ENCODE peak calls at places on chromosomes 16 and 17, in five cellular contexts. Z is NCI-H1436, C is astrocyte of the spinal cord, F is RPMI8226, R is EH. T is an unnamed sample.

GRCh38 chr17:80836658-80836965 is 155.0 kb upstream of the CHMP6 start:
- DNase-seq in Z (no peak), C (no peak), F (no peak), R (no peak), T (no peak)

GRCh38 chr17:3894927-3895343 is 2.1 kb upstream of the CAMKK1 start:
- DNase-seq in Z (no peak), C (no peak), F (no peak), R (peak; percentile 43), T (no peak)

GRCh38 chr17:75693500-75694481 is 26.7 kb downstream of the SAP30BP start:
- DNase-seq in Z (no peak), C (peak; percentile 94), F (no peak), R (peak; percentile 100), T (no peak)

GRCh38 chr16:2470603-2471015 is 488 bp upstream of the NTN3 start:
- DNase-seq in Z (peak; percentile 42), C (no peak), F (peak; percentile 50), R (no peak), T (no peak)

GRCh38 chr16:30096862-30097563 is 1.0 kb upstream of the YPEL3 start:
- DNase-seq in Z (no peak), C (no peak), F (peak; percentile 25), R (no peak), T (no peak)

GRCh38 chr17:29054835-29055234 is 11.9 kb downstream of the PIPOX start:
- DNase-seq in Z (no peak), C (no peak), F (no peak), R (no peak), T (no peak)

GRCh38 chr17:65514541-65514940 is 46.9 kb downstream of the AXIN2 start:
- DNase-seq in Z (no peak), C (no peak), F (no peak), R (peak; percentile 70), T (no peak)

GRCh38 chr17:7854851-7855642 is at the start of gene TMEM88:
- DNase-seq in Z (no peak), C (no peak), F (no peak), R (no peak), T (no peak)

GRCh38 chr17:38725066-38725465 is 5.1 kb upstream of the CISD3 start:
- DNase-seq in Z (no peak), C (no peak), F (no peak), R (no peak), T (no peak)

GRCh38 chr16:49767998-49768397 is 87.9 kb downstream of the ZNF423 start:
- DNase-seq in Z (no peak), C (no peak), F (no peak), R (no peak), T (no peak)

GRCh38 chr16:12262454-12263180 is 286.1 kb downstream of the SNX29 start:
- DNase-seq in Z (no peak), C (no peak), F (no peak), R (no peak), T (no peak)

T was measured in activated T-cell treated with anti-CD3 and anti-CD28 coated beads for 48 hours.